ENCODE peak calls at places on chromosomes 7 and 10, in eight cellular contexts. O is ecto neural progenitor cell; B is cardiac fibroblast; G is progenitor cell of endocrine pancreas; A is CD8-positive, alpha-beta T cell; E is fibroblast of gingiva; C is AG08395; W is B cell. N is an unnamed sample.

GRCh38 chr10:112536663-112537062 is 89.6 kb downstream of the VTI1A start:
- DNase-seq in O (no peak), B (no peak), G (no peak), A (no peak), E (no peak), C (no peak), W (no peak), N (no peak)

GRCh38 chr7:130145424-130146106 is 59.6 kb downstream of the TMEM209 start:
- DNase-seq in O (no peak), B (no peak), G (no peak), A (no peak), E (no peak), C (no peak), W (no peak), N (no peak)

GRCh38 chr10:24952701-24953349 is 419 bp upstream of the PRTFDC1 start:
- DNase-seq in O (peak), B (peak), G (peak), A (peak), E (peak), C (peak), W (no peak), N (no peak)

GRCh38 chr7:24216576-24217116 is 67.3 kb upstream of the NPY start:
- DNase-seq in O (no peak), B (peak), G (no peak), A (no peak), E (peak), C (no peak), W (no peak), N (no peak)

GRCh38 chr7:93902777-93903423 is 3.5 kb upstream of the GNGT1 start:
- DNase-seq in O (no peak), B (peak), G (no peak), A (no peak), E (peak), C (peak), W (no peak), N (peak)

GRCh38 chr10:99529483-99530107 is 3.1 kb upstream of the NKX2-3 start:
- DNase-seq in O (peak), B (no peak), G (no peak), A (no peak), E (no peak), C (no peak), W (no peak), N (no peak)

GRCh38 chr10:92880233-92880861 is 32.0 kb downstream of the EXOC6 start:
- DNase-seq in O (no peak), B (peak), G (no peak), A (no peak), E (peak), C (peak), W (no peak), N (no peak)

GRCh38 chr10:667096-667495 is 22.4 kb downstream of the DIP2C start:
- DNase-seq in O (no peak), B (no peak), G (peak), A (no peak), E (no peak), C (no peak), W (no peak), N (no peak)

GRCh38 chr7:121624922-121625321 is 228.8 kb upstream of the FAM3C start:
- DNase-seq in O (no peak), B (peak), G (no peak), A (no peak), E (no peak), C (peak), W (no peak), N (no peak)

GRCh38 chr10:94294168-94294567 is 68.6 kb downstream of the NOC3L start:
- DNase-seq in O (no peak), B (no peak), G (no peak), A (no peak), E (no peak), C (no peak), W (no peak), N (no peak)

GRCh38 chr7:130446285-130446684 is 5.5 kb upstream of the CEP41 start:
- DNase-seq in O (no peak), B (no peak), G (no peak), A (no peak), E (no peak), C (no peak), W (no peak), N (no peak)

GRCh38 chr7:130187360-130187759 is 17.8 kb downstream of the TMEM209 start:
- DNase-seq in O (no peak), B (no peak), G (no peak), A (no peak), E (no peak), C (no peak), W (no peak), N (no peak)

GRCh38 chr10:117752103-117752502 is 209.6 kb downstream of the EMX2 start:
- DNase-seq in O (no peak), B (no peak), G (no peak), A (no peak), E (no peak), C (no peak), W (no peak), N (no peak)

GRCh38 chr7:93407239-93407638 is 167.3 kb downstream of the CALCR start:
- DNase-seq in O (no peak), B (no peak), G (no peak), A (no peak), E (no peak), C (no peak), W (no peak), N (no peak)

GRCh38 chr7:106309352-106309751 is 24.6 kb upstream of the NAMPT start:
- DNase-seq in O (no peak), B (peak), G (no peak), A (no peak), E (no peak), C (no peak), W (no peak), N (no peak)

N was measured in KG1.